ENCODE peak calls at places on chromosome 4, in seven cellular contexts. One of them, this sample, is unnamed.

GRCh38 chr4:128459547-128459946 is 171.9 kb upstream of the PGRMC2 start:
- DNase-seq in GM12878: no peak
- DNase-seq in T47D: no peak
- DNase-seq in SK-N-SH: no peak
- DNase-seq in HCT116: no peak
- DNase-seq in HepG2: no peak
- DNase-seq in H1: no peak
- DNase-seq in this sample: no peak

GRCh38 chr4:184544711-184545409 is 70.5 kb upstream of the IRF2 start:
- DNase-seq in GM12878: no peak
- DNase-seq in T47D: no peak
- DNase-seq in SK-N-SH: no peak
- DNase-seq in HCT116: no peak
- DNase-seq in HepG2: no peak
- DNase-seq in H1: no peak
- DNase-seq in this sample: peak

GRCh38 chr4:23685481-23685880 is 204.4 kb downstream of the PPARGC1A start:
- DNase-seq in GM12878: no peak
- DNase-seq in T47D: no peak
- DNase-seq in SK-N-SH: no peak
- DNase-seq in HCT116: no peak
- DNase-seq in HepG2: no peak
- DNase-seq in H1: no peak
- DNase-seq in this sample: no peak

GRCh38 chr4:47617607-47618006 is 132.5 kb downstream of the ATP10D start:
- DNase-seq in GM12878: peak
- DNase-seq in T47D: no peak
- DNase-seq in SK-N-SH: no peak
- DNase-seq in HCT116: no peak
- DNase-seq in HepG2: no peak
- DNase-seq in H1: no peak
- DNase-seq in this sample: no peak

GRCh38 chr4:16231570-16232252 is 5.4 kb upstream of the TAPT1 start:
- DNase-seq in GM12878: no peak
- DNase-seq in T47D: no peak
- DNase-seq in SK-N-SH: no peak
- DNase-seq in HCT116: no peak
- DNase-seq in HepG2: no peak
- DNase-seq in H1: no peak
- DNase-seq in this sample: no peak

GRCh38 chr4:20326977-20327376 is 75.3 kb downstream of the SLIT2 start:
- DNase-seq in GM12878: no peak
- DNase-seq in T47D: no peak
- DNase-seq in SK-N-SH: peak
- DNase-seq in HCT116: no peak
- DNase-seq in HepG2: no peak
- DNase-seq in H1: no peak
- DNase-seq in this sample: no peak

GRCh38 chr4:26248647-26249046 is 72.2 kb upstream of the RBPJ start:
- DNase-seq in GM12878: no peak
- DNase-seq in T47D: no peak
- DNase-seq in SK-N-SH: peak
- DNase-seq in HCT116: no peak
- DNase-seq in HepG2: no peak
- DNase-seq in H1: no peak
- DNase-seq in this sample: no peak

GRCh38 chr4:13208558-13209193 is 275.5 kb downstream of the RAB28 start:
- DNase-seq in GM12878: no peak
- DNase-seq in T47D: peak
- DNase-seq in SK-N-SH: no peak
- DNase-seq in HCT116: no peak
- DNase-seq in HepG2: no peak
- DNase-seq in H1: no peak
- DNase-seq in this sample: peak

GRCh38 chr4:107888237-107888636 is 43.1 kb upstream of the CYP2U1 start:
- DNase-seq in GM12878: no peak
- DNase-seq in T47D: peak
- DNase-seq in SK-N-SH: no peak
- DNase-seq in HCT116: no peak
- DNase-seq in HepG2: no peak
- DNase-seq in H1: no peak
- DNase-seq in this sample: peak

GRCh38 chr4:83846193-83846830 is 310.4 kb downstream of the GPAT3 start:
- DNase-seq in GM12878: no peak
- DNase-seq in T47D: peak
- DNase-seq in SK-N-SH: no peak
- DNase-seq in HCT116: no peak
- DNase-seq in HepG2: no peak
- DNase-seq in H1: no peak
- DNase-seq in this sample: no peak

GRCh38 chr4:151730003-151730559 is 30.7 kb downstream of the GATB start:
- DNase-seq in GM12878: no peak
- DNase-seq in T47D: peak
- DNase-seq in SK-N-SH: no peak
- DNase-seq in HCT116: peak
- DNase-seq in HepG2: no peak
- DNase-seq in H1: no peak
- DNase-seq in this sample: no peak

GRCh38 chr4:86967798-86968197 is 33.0 kb downstream of the AFF1 start:
- DNase-seq in GM12878: no peak
- DNase-seq in T47D: no peak
- DNase-seq in SK-N-SH: no peak
- DNase-seq in HCT116: no peak
- DNase-seq in HepG2: no peak
- DNase-seq in H1: no peak
- DNase-seq in this sample: no peak

GRCh38 chr4:8916251-8916913 is 44.7 kb upstream of the HMX1 start:
- DNase-seq in GM12878: no peak
- DNase-seq in T47D: no peak
- DNase-seq in SK-N-SH: peak
- DNase-seq in HCT116: no peak
- DNase-seq in HepG2: no peak
- DNase-seq in H1: peak
- DNase-seq in this sample: peak

GRCh38 chr4:6731301-6731641 is 15.3 kb downstream of the BLOC1S4 start:
- DNase-seq in GM12878: no peak
- DNase-seq in T47D: no peak
- DNase-seq in SK-N-SH: no peak
- DNase-seq in HCT116: no peak
- DNase-seq in HepG2: no peak
- DNase-seq in H1: no peak
- DNase-seq in this sample: no peak

GRCh38 chr4:135927651-135928050 is 1604.6 kb downstream of the PCDH18 start:
- DNase-seq in GM12878: no peak
- DNase-seq in T47D: no peak
- DNase-seq in SK-N-SH: no peak
- DNase-seq in HCT116: no peak
- DNase-seq in HepG2: peak
- DNase-seq in H1: no peak
- DNase-seq in this sample: no peak

GRCh38 chr4:19748911-19749473 is 502.7 kb upstream of the SLIT2 start:
- DNase-seq in GM12878: no peak
- DNase-seq in T47D: no peak
- DNase-seq in SK-N-SH: no peak
- DNase-seq in HCT116: no peak
- DNase-seq in HepG2: no peak
- DNase-seq in H1: no peak
- DNase-seq in this sample: no peak

GRCh38 chr4:102554482-102554881 is 53.3 kb downstream of the NFKB1 start:
- DNase-seq in GM12878: no peak
- DNase-seq in T47D: no peak
- DNase-seq in SK-N-SH: no peak
- DNase-seq in HCT116: no peak
- DNase-seq in HepG2: no peak
- DNase-seq in H1: no peak
- DNase-seq in this sample: no peak

GRCh38 chr4:2248044-2248780 is 6.3 kb upstream of the HAUS3 start:
- DNase-seq in GM12878: no peak
- DNase-seq in T47D: no peak
- DNase-seq in SK-N-SH: peak
- DNase-seq in HCT116: no peak
- DNase-seq in HepG2: no peak
- DNase-seq in H1: no peak
- DNase-seq in this sample: no peak

GRCh38 chr4:34422472-34422871 is 1821.8 kb downstream of the ARAP2 start:
- DNase-seq in GM12878: no peak
- DNase-seq in T47D: peak
- DNase-seq in SK-N-SH: no peak
- DNase-seq in HCT116: no peak
- DNase-seq in HepG2: no peak
- DNase-seq in H1: no peak
- DNase-seq in this sample: no peak

GRCh38 chr4:165207016-165207430 is 338 bp upstream of the KLHL2 start:
- DNase-seq in GM12878: no peak
- DNase-seq in T47D: peak
- DNase-seq in SK-N-SH: no peak
- DNase-seq in HCT116: no peak
- DNase-seq in HepG2: no peak
- DNase-seq in H1: no peak
- DNase-seq in this sample: no peak

GRCh38 chr4:185782523-185782922 is 29.5 kb downstream of the SORBS2 start:
- DNase-seq in GM12878: no peak
- DNase-seq in T47D: no peak
- DNase-seq in SK-N-SH: peak
- DNase-seq in HCT116: no peak
- DNase-seq in HepG2: peak
- DNase-seq in H1: no peak
- DNase-seq in this sample: peak

GRCh38 chr4:17781072-17781830 is at the start of gene FAM184B:
- DNase-seq in GM12878: no peak
- DNase-seq in T47D: peak
- DNase-seq in SK-N-SH: peak
- DNase-seq in HCT116: no peak
- DNase-seq in HepG2: no peak
- DNase-seq in H1: peak
- DNase-seq in this sample: no peak

DNA sequence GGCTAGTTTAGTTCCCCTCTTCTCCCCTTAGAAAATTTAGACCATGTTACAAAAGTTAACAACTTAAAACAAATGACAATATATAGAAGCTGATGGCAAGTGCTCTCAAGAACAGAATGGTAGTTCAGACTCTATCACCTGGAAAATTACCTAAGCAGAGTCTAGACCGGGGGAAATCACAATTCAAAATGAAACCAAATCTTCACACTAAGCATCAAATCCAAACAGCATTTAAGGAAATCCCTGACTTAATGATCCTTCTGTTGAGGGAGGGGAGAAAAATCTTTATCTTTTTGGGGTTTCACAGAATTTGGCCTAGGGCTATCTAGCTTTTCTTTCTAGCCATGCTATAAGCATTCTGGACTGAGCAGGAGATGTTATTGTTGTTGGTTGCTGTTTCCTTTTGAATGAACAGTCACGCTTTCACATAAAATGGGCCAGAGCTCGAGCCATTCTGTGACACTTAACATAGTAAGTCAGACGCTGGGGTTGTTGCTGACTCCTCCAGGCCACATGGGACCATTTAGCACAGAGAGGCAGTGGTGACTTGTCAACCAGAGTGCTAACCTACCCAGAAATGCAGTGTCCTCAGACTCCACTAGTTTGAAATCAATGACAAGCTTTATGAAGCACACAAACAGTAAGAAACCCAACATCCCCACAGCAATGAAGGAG is 16.0 kb upstream of the LSM6 start:
- DNase-seq in GM12878: no peak
- DNase-seq in T47D: no peak
- DNase-seq in SK-N-SH: no peak
- DNase-seq in HCT116: no peak
- DNase-seq in HepG2: no peak
- DNase-seq in H1: no peak
- DNase-seq in this sample: no peak
- TF ChIP-seq JUND in GM12878: no peak
- TF ChIP-seq JUND in T47D: no peak
- TF ChIP-seq JUND in SK-N-SH: no peak
- TF ChIP-seq JUND in HCT116: no peak
- TF ChIP-seq JUND in HepG2: no peak
- TF ChIP-seq JUND in H1: no peak
- TF ChIP-seq JUND in this sample: no peak

GRCh38 chr4:52873861-52874343 is 11.8 kb downstream of the RASL11B start:
- DNase-seq in GM12878: no peak
- DNase-seq in T47D: no peak
- DNase-seq in SK-N-SH: no peak
- DNase-seq in HCT116: no peak
- DNase-seq in HepG2: peak
- DNase-seq in H1: peak
- DNase-seq in this sample: no peak
- TF ChIP-seq JUND in GM12878: no peak
- TF ChIP-seq JUND in T47D: no peak
- TF ChIP-seq JUND in SK-N-SH: no peak
- TF ChIP-seq JUND in HCT116: no peak
- TF ChIP-seq JUND in HepG2: no peak
- TF ChIP-seq JUND in H1: no peak
- TF ChIP-seq JUND in this sample: no peak

GRCh38 chr4:174437324-174437723 is 85.0 kb downstream of the HPGD start:
- DNase-seq in GM12878: no peak
- DNase-seq in T47D: no peak
- DNase-seq in SK-N-SH: no peak
- DNase-seq in HCT116: no peak
- DNase-seq in HepG2: no peak
- DNase-seq in H1: no peak
- DNase-seq in this sample: no peak
- TF ChIP-seq JUND in GM12878: no peak
- TF ChIP-seq JUND in T47D: no peak
- TF ChIP-seq JUND in SK-N-SH: no peak
- TF ChIP-seq JUND in HCT116: no peak
- TF ChIP-seq JUND in HepG2: no peak
- TF ChIP-seq JUND in H1: no peak
- TF ChIP-seq JUND in this sample: no peak

GRCh38 chr4:150515135-150515534 is 66.8 kb upstream of the MAB21L2 start:
- DNase-seq in GM12878: no peak
- DNase-seq in T47D: no peak
- DNase-seq in SK-N-SH: no peak
- DNase-seq in HCT116: no peak
- DNase-seq in HepG2: no peak
- DNase-seq in H1: no peak
- DNase-seq in this sample: no peak

GRCh38 chr4:150514709-150515108 is 67.2 kb upstream of the MAB21L2 start:
- DNase-seq in GM12878: no peak
- DNase-seq in T47D: no peak
- DNase-seq in SK-N-SH: no peak
- DNase-seq in HCT116: no peak
- DNase-seq in HepG2: no peak
- DNase-seq in H1: no peak
- DNase-seq in this sample: no peak

DNA sequence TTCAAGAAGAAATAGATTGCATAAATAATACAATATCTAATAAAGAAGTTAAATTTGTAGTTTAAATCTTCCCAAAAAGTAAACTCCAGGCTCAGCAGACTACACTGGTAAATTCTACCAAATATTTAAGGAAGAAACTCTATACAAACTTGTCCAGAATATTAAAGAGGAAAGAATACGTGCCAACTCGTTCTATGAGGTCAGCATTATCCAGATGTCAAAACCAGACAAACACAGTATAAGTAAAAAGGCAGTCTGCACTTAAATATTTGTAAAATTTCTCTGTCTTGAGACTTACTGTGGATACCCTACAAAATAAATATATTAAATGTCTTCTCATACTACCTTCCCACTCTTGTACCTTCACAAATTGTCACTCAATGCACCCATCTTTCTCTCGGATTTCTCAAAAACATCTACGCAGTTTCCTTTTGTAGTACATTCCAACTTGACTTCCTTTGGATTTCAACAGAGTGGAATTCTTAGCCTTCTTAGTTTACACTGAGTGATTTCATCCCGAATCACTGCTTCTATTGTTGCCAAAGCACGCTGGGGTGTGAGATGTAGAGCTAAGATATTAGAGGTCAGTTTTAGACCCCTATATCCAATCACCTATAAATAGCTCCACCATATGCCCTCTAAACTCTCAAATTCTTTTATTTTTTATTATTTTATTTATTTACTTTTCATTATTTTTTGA is 71.6 kb upstream of the MAB21L2 start:
- DNase-seq in GM12878: no peak
- DNase-seq in T47D: no peak
- DNase-seq in SK-N-SH: no peak
- DNase-seq in HCT116: peak
- DNase-seq in HepG2: no peak
- DNase-seq in H1: no peak
- DNase-seq in this sample: no peak
- TF ChIP-seq JUND in GM12878: no peak
- TF ChIP-seq JUND in T47D: no peak
- TF ChIP-seq JUND in SK-N-SH: no peak
- TF ChIP-seq JUND in HCT116: no peak
- TF ChIP-seq JUND in HepG2: no peak
- TF ChIP-seq JUND in H1: no peak
- TF ChIP-seq JUND in this sample: no peak

This sample was measured in K562.